ENCODE peak calls at places on chromosome X, in seven cellular contexts. Q, Z, M, W, J, E and K are unnamed samples.

GRCh38 chrX:40066700-40067099 is 31.1 kb downstream of the BCOR start:
- DNase-seq in W (no peak), Z (no peak), E (no peak), J (no peak), M (no peak), Q (no peak), K (no peak)

GRCh38 chrX:8607326-8607725 is 124.6 kb downstream of the ANOS1 start:
- DNase-seq in J (no peak), M (no peak), Z (no peak), W (no peak), E (no peak), Q (no peak), K (peak; percentile 7)

GRCh38 chrX:40094041-40094899 is 3.5 kb downstream of the BCOR start:
- DNase-seq in W (no peak), M (no peak), Q (no peak), J (peak; percentile 52), Z (peak; percentile 65), E (no peak), K (no peak)

GRCh38 chrX:120380699-120381098 is 18.8 kb downstream of the ATP1B4 start:
- DNase-seq in Z (no peak), Q (peak; percentile 29), E (no peak), M (no peak), J (no peak), W (peak; percentile 10), K (no peak)

GRCh38 chrX:136450050-136450830 is 37.5 kb upstream of the BRS3 start:
- DNase-seq in J (no peak), W (no peak), Q (no peak), M (no peak), E (no peak), Z (no peak), K (no peak)

GRCh38 chrX:2272337-2272736 is 228.4 kb downstream of the DHRSX start:
- DNase-seq in E (no peak), J (no peak), M (no peak), Q (no peak), W (no peak), Z (no peak), K (no peak)

GRCh38 chrX:7085879-7086278 is 61.6 kb upstream of the STS start:
- DNase-seq in Q (no peak), W (no peak), M (no peak), E (no peak), Z (no peak), J (no peak), K (no peak)

GRCh38 chrX:82961129-82961528 is 547.0 kb upstream of the POU3F4 start:
- DNase-seq in M (no peak), Q (peak; percentile 23), E (no peak), Z (no peak), W (no peak), J (no peak), K (peak; percentile 19)

GRCh38 chrX:40008841-40009461 is 88.8 kb downstream of the BCOR start:
- DNase-seq in W (no peak), Q (no peak), E (no peak), Z (peak; percentile 82), M (no peak), J (peak; percentile 48), K (no peak)

GRCh38 chrX:46354481-46354880 is 190.7 kb downstream of the ZNF674 start:
- DNase-seq in M (no peak), J (no peak), Z (no peak), E (no peak), Q (no peak), W (no peak), K (no peak)

GRCh38 chrX:13123857-13124345 is 79.5 kb upstream of the FAM9C start:
- DNase-seq in Q (no peak), M (no peak), E (no peak), Z (no peak), J (no peak), W (peak; percentile 46), K (no peak)

GRCh38 chrX:10433296-10433965 is 187.0 kb downstream of the MID1 start:
- DNase-seq in Z (no peak), W (no peak), M (no peak), Q (no peak), J (no peak), E (no peak), K (no peak)

GRCh38 chrX:104641176-104641575 is 75.2 kb downstream of the IL1RAPL2 start:
- DNase-seq in E (no peak), M (no peak), Z (peak; percentile 4), J (peak; percentile 58), Q (no peak), W (no peak), K (no peak)

GRCh38 chrX:138710866-138711331 is 618 bp downstream of the FGF13 start:
- DNase-seq in W (no peak), Q (no peak), J (peak; percentile 49), Z (no peak), E (no peak), M (no peak), K (no peak)

GRCh38 chrX:123665197-123665596 is 67.7 kb downstream of the THOC2 start:
- DNase-seq in W (no peak), Z (no peak), M (no peak), E (no peak), J (no peak), Q (no peak), K (peak; percentile 58)

GRCh38 chrX:49754238-49754857 is 58.6 kb upstream of the PAGE1 start:
- DNase-seq in Q (peak; percentile 10), Z (peak; percentile 43), E (peak; percentile 56), W (peak; percentile 24), M (no peak), J (peak; percentile 47), K (peak; percentile 5)

GRCh38 chrX:133543654-133544053 is 128.4 kb upstream of the GPC4 start:
- DNase-seq in W (no peak), Q (no peak), E (no peak), Z (no peak), M (no peak), J (no peak), K (no peak)

GRCh38 chrX:148609766-148610698 is 109.6 kb downstream of the AFF2 start:
- DNase-seq in E (no peak), J (no peak), Z (no peak), Q (no peak), M (peak; percentile 40), W (no peak), K (no peak)

GRCh38 chrX:140715787-140716186 is 6.2 kb downstream of the LINC00632 start:
- DNase-seq in M (no peak), Z (no peak), E (no peak), J (no peak), W (no peak), Q (no peak), K (no peak)

GRCh38 chrX:31006027-31006426 is 65.8 kb downstream of the FTHL17 start:
- DNase-seq in J (no peak), Z (no peak), W (no peak), Q (no peak), M (no peak), E (no peak), K (no peak)

GRCh38 chrX:48896611-48897011 is 957 bp downstream of the TIMM17B start:
- DNase-seq in J (no peak), Q (no peak), W (no peak), Z (no peak), M (no peak), E (peak; percentile 28), K (peak; percentile 71)

GRCh38 chrX:101383679-101384078 is 2.3 kb downstream of the BTK start:
- DNase-seq in Q (no peak), Z (no peak), M (peak; percentile 60), J (no peak), W (no peak), E (no peak), K (no peak)

GRCh38 chrX:148381603-148382002 is 118.8 kb upstream of the AFF2 start:
- DNase-seq in M (peak; percentile 8), W (no peak), E (no peak), Z (no peak), Q (no peak), J (no peak), K (no peak)

GRCh38 chrX:153488231-153488914 is 6.4 kb upstream of the BGN start:
- DNase-seq in Z (no peak), J (no peak), E (peak; percentile 18), M (no peak), Q (no peak), W (peak; percentile 48), K (no peak)

GRCh38 chrX:108468486-108468885 is 28.8 kb downstream of the COL4A5 start:
- DNase-seq in Z (no peak), E (no peak), Q (no peak), J (no peak), M (no peak), W (no peak), K (no peak)

GRCh38 chrX:96884027-96884426 is 319 bp downstream of the RPA4 start:
- DNase-seq in J (no peak), W (no peak), E (no peak), M (no peak), Q (no peak), Z (no peak), K (no peak)

GRCh38 chrX:96685205-96686099 is 810 bp downstream of the DIAPH2 start:
- DNase-seq in E (no peak), Z (peak; percentile 39), W (peak; percentile 7), M (no peak), Q (no peak), J (peak; percentile 43), K (peak; percentile 6)

GRCh38 chrX:20743054-20743453 is 476.3 kb upstream of the RPS6KA3 start:
- DNase-seq in M (no peak), Q (no peak), W (no peak), E (no peak), J (no peak), Z (peak; percentile 31), K (no peak)

GRCh38 chrX:20742106-20742505 is 475.4 kb upstream of the RPS6KA3 start:
- DNase-seq in W (no peak), Q (no peak), J (no peak), E (no peak), Z (peak; percentile 5), M (no peak), K (no peak)

GRCh38 chrX:20740443-20740842 is 473.7 kb upstream of the RPS6KA3 start:
- DNase-seq in W (no peak), E (no peak), Q (no peak), M (no peak), J (no peak), Z (no peak), K (no peak)

GRCh38 chrX:20739038-20739745 is 472.5 kb upstream of the RPS6KA3 start:
- DNase-seq in J (no peak), E (no peak), M (no peak), Z (no peak), Q (no peak), W (no peak), K (no peak)
- TF ChIP-seq JUND in J (no peak), E (no peak), M (no peak), Z (no peak), Q (no peak), W (no peak), K (no peak)

GRCh38 chrX:130575831-130576404 is 174.1 kb downstream of the RBMX2 start:
- DNase-seq in W (peak; percentile 14), Z (peak; percentile 55), J (peak; percentile 43), E (peak; percentile 37), M (no peak), Q (peak; percentile 6), K (peak; percentile 1)
- TF ChIP-seq JUND in W (no peak), Z (no peak), J (no peak), E (no peak), M (no peak), Q (no peak), K (no peak)

GRCh38 chrX:115367455-115367854 is 77.9 kb downstream of the LUZP4 start:
- DNase-seq in Q (no peak), W (no peak), Z (no peak), E (no peak), J (no peak), M (no peak), K (no peak)
- TF ChIP-seq JUND in Q (no peak), W (no peak), Z (no peak), E (no peak), J (no peak), M (no peak), K (no peak)

GRCh38 chrX:28586291-28586690 is 955 bp upstream of the IL1RAPL1 start:
- DNase-seq in Q (no peak), M (no peak), J (no peak), E (no peak), Z (no peak), W (no peak), K (no peak)
- TF ChIP-seq JUND in Q (no peak), M (no peak), J (no peak), E (no peak), Z (no peak), W (no peak), K (no peak)